ENCODE peak calls at places on chromosomes 4 and X, in eight cellular contexts. One of them, this sample, is unnamed.

GRCh38 chr4:147096667-147097604 is 151.3 kb upstream of the TTC29 start:
- DNase-seq in heart left ventricle: no peak
- DNase-seq in HFFc6: peak; percentile 50
- DNase-seq in lower leg skin: no peak
- DNase-seq in retina: peak; percentile 50
- DNase-seq in NCI-H2029 treated with DMSO at 0.1 percent for 48 hours: peak; percentile 24
- DNase-seq in DMS79: no peak
- DNase-seq in WERI-Rb-1: no peak
- DNase-seq in this sample: no peak

GRCh38 chrX:153491351-153492152 is 3.2 kb upstream of the BGN start:
- DNase-seq in lower leg skin: no peak
- DNase-seq in NCI-H2029 treated with DMSO at 0.1 percent for 48 hours: no peak
- DNase-seq in retina: peak; percentile 43
- DNase-seq in heart left ventricle: no peak
- DNase-seq in WERI-Rb-1: peak; percentile 65
- DNase-seq in DMS79: no peak
- DNase-seq in HFFc6: no peak
- DNase-seq in this sample: no peak

GRCh38 chr4:31360786-31361185 is 640.6 kb downstream of the PCDH7 start:
- DNase-seq in HFFc6: no peak
- DNase-seq in heart left ventricle: no peak
- DNase-seq in lower leg skin: peak; percentile 28
- DNase-seq in retina: no peak
- DNase-seq in WERI-Rb-1: no peak
- DNase-seq in NCI-H2029 treated with DMSO at 0.1 percent for 48 hours: no peak
- DNase-seq in DMS79: no peak
- DNase-seq in this sample: no peak

GRCh38 chr4:118968006-118968405 is 79.4 kb downstream of the SYNPO2 start:
- DNase-seq in WERI-Rb-1: no peak
- DNase-seq in HFFc6: peak; percentile 64
- DNase-seq in DMS79: no peak
- DNase-seq in retina: peak; percentile 30
- DNase-seq in heart left ventricle: peak; percentile 65
- DNase-seq in lower leg skin: peak; percentile 81
- DNase-seq in NCI-H2029 treated with DMSO at 0.1 percent for 48 hours: no peak
- DNase-seq in this sample: no peak

GRCh38 chrX:12225073-12225472 is 86.8 kb downstream of the FRMPD4 start:
- DNase-seq in NCI-H2029 treated with DMSO at 0.1 percent for 48 hours: no peak
- DNase-seq in HFFc6: no peak
- DNase-seq in heart left ventricle: no peak
- DNase-seq in lower leg skin: no peak
- DNase-seq in DMS79: no peak
- DNase-seq in retina: no peak
- DNase-seq in WERI-Rb-1: no peak
- DNase-seq in this sample: no peak

GRCh38 chr4:4853371-4853823 is 6.1 kb upstream of the MSX1 start:
- DNase-seq in HFFc6: no peak
- DNase-seq in DMS79: no peak
- DNase-seq in heart left ventricle: no peak
- DNase-seq in NCI-H2029 treated with DMSO at 0.1 percent for 48 hours: no peak
- DNase-seq in WERI-Rb-1: no peak
- DNase-seq in retina: peak; percentile 66
- DNase-seq in lower leg skin: no peak
- DNase-seq in this sample: no peak

GRCh38 chr4:140212646-140213045 is 58.7 kb upstream of the MAML3 start:
- DNase-seq in lower leg skin: no peak
- DNase-seq in WERI-Rb-1: no peak
- DNase-seq in NCI-H2029 treated with DMSO at 0.1 percent for 48 hours: no peak
- DNase-seq in retina: no peak
- DNase-seq in HFFc6: no peak
- DNase-seq in DMS79: no peak
- DNase-seq in heart left ventricle: no peak
- DNase-seq in this sample: no peak

GRCh38 chr4:187908731-187909130 is 86.8 kb upstream of the ZFP42 start:
- DNase-seq in heart left ventricle: no peak
- DNase-seq in NCI-H2029 treated with DMSO at 0.1 percent for 48 hours: no peak
- DNase-seq in retina: no peak
- DNase-seq in WERI-Rb-1: no peak
- DNase-seq in lower leg skin: no peak
- DNase-seq in HFFc6: no peak
- DNase-seq in DMS79: no peak
- DNase-seq in this sample: no peak

GRCh38 chr4:134867027-134867426 is 665.4 kb upstream of the PABPC4L start:
- DNase-seq in DMS79: no peak
- DNase-seq in NCI-H2029 treated with DMSO at 0.1 percent for 48 hours: no peak
- DNase-seq in retina: no peak
- DNase-seq in heart left ventricle: no peak
- DNase-seq in lower leg skin: no peak
- DNase-seq in HFFc6: no peak
- DNase-seq in WERI-Rb-1: no peak
- DNase-seq in this sample: no peak

GRCh38 chr4:26857278-26858034 is 3.2 kb upstream of the STIM2 start:
- DNase-seq in HFFc6: peak; percentile 69
- DNase-seq in lower leg skin: peak; percentile 79
- DNase-seq in heart left ventricle: peak; percentile 90
- DNase-seq in DMS79: peak; percentile 48
- DNase-seq in NCI-H2029 treated with DMSO at 0.1 percent for 48 hours: peak; percentile 73
- DNase-seq in retina: peak; percentile 88
- DNase-seq in WERI-Rb-1: peak; percentile 91
- DNase-seq in this sample: peak; percentile 54

GRCh38 chrX:41313419-41313818 is 20.5 kb upstream of the DDX3X start:
- DNase-seq in HFFc6: peak; percentile 82
- DNase-seq in retina: no peak
- DNase-seq in lower leg skin: no peak
- DNase-seq in heart left ventricle: no peak
- DNase-seq in DMS79: no peak
- DNase-seq in WERI-Rb-1: no peak
- DNase-seq in NCI-H2029 treated with DMSO at 0.1 percent for 48 hours: no peak
- DNase-seq in this sample: no peak

GRCh38 chr4:48556268-48556667 is 66.2 kb downstream of the ZAR1 start:
- DNase-seq in DMS79: no peak
- DNase-seq in WERI-Rb-1: no peak
- DNase-seq in retina: no peak
- DNase-seq in heart left ventricle: no peak
- DNase-seq in NCI-H2029 treated with DMSO at 0.1 percent for 48 hours: no peak
- DNase-seq in lower leg skin: no peak
- DNase-seq in HFFc6: no peak
- DNase-seq in this sample: no peak